ENCODE peak calls at places on chromosomes 16 and 17, in nine cellular contexts. One of them, this sample, is unnamed.

GRCh38 chr16:59210955-59211541 is 476.9 kb upstream of the GOT2 start:
- DNase-seq in thoracic aorta: no peak
- DNase-seq in uterus: no peak
- DNase-seq in HCT116: no peak
- DNase-seq in small intestine: no peak
- DNase-seq in upper lobe of right lung: no peak
- DNase-seq in esophagus muscularis mucosa: no peak
- DNase-seq in esophagus squamous epithelium: no peak
- DNase-seq in CD8-positive, alpha-beta memory T cell: no peak
- DNase-seq in this sample: no peak

GRCh38 chr16:85270365-85270764 is 158.1 kb upstream of the CIBAR2 start:
- DNase-seq in thoracic aorta: no peak
- DNase-seq in uterus: no peak
- DNase-seq in HCT116: no peak
- DNase-seq in small intestine: no peak
- DNase-seq in upper lobe of right lung: no peak
- DNase-seq in esophagus muscularis mucosa: no peak
- DNase-seq in esophagus squamous epithelium: no peak
- DNase-seq in CD8-positive, alpha-beta memory T cell: no peak
- DNase-seq in this sample: no peak

GRCh38 chr17:64401941-64402340 is 11.3 kb upstream of the PECAM1 start:
- DNase-seq in thoracic aorta: no peak
- DNase-seq in uterus: no peak
- DNase-seq in HCT116: no peak
- DNase-seq in small intestine: no peak
- DNase-seq in upper lobe of right lung: peak
- DNase-seq in esophagus muscularis mucosa: no peak
- DNase-seq in esophagus squamous epithelium: no peak
- DNase-seq in CD8-positive, alpha-beta memory T cell: no peak
- DNase-seq in this sample: no peak

GRCh38 chr16:89446136-89446974 is 44.0 kb downstream of the ANKRD11 start:
- DNase-seq in thoracic aorta: no peak
- DNase-seq in uterus: no peak
- DNase-seq in HCT116: no peak
- DNase-seq in small intestine: no peak
- DNase-seq in upper lobe of right lung: peak
- DNase-seq in esophagus muscularis mucosa: no peak
- DNase-seq in esophagus squamous epithelium: no peak
- DNase-seq in CD8-positive, alpha-beta memory T cell: peak
- DNase-seq in this sample: no peak

GRCh38 chr17:75383842-75384195 is 21.7 kb downstream of the GRB2 start:
- DNase-seq in thoracic aorta: no peak
- DNase-seq in uterus: no peak
- DNase-seq in HCT116: no peak
- DNase-seq in small intestine: no peak
- DNase-seq in upper lobe of right lung: no peak
- DNase-seq in esophagus muscularis mucosa: no peak
- DNase-seq in esophagus squamous epithelium: no peak
- DNase-seq in CD8-positive, alpha-beta memory T cell: no peak
- DNase-seq in this sample: no peak

GRCh38 chr17:66990047-66990446 is 25.5 kb downstream of the CACNG4 start:
- DNase-seq in thoracic aorta: no peak
- DNase-seq in uterus: no peak
- DNase-seq in HCT116: no peak
- DNase-seq in small intestine: no peak
- DNase-seq in upper lobe of right lung: no peak
- DNase-seq in esophagus muscularis mucosa: no peak
- DNase-seq in esophagus squamous epithelium: no peak
- DNase-seq in CD8-positive, alpha-beta memory T cell: no peak
- DNase-seq in this sample: no peak

GRCh38 chr16:68000024-68000423 is 740 bp upstream of the DPEP2 start:
- DNase-seq in thoracic aorta: no peak
- DNase-seq in uterus: no peak
- DNase-seq in HCT116: no peak
- DNase-seq in small intestine: no peak
- DNase-seq in upper lobe of right lung: no peak
- DNase-seq in esophagus muscularis mucosa: no peak
- DNase-seq in esophagus squamous epithelium: no peak
- DNase-seq in CD8-positive, alpha-beta memory T cell: no peak
- DNase-seq in this sample: no peak

GRCh38 chr16:85808926-85809325 is 9.4 kb downstream of the COX4I1 start:
- DNase-seq in thoracic aorta: no peak
- DNase-seq in uterus: no peak
- DNase-seq in HCT116: no peak
- DNase-seq in small intestine: no peak
- DNase-seq in upper lobe of right lung: no peak
- DNase-seq in esophagus muscularis mucosa: no peak
- DNase-seq in esophagus squamous epithelium: no peak
- DNase-seq in CD8-positive, alpha-beta memory T cell: no peak
- DNase-seq in this sample: no peak

GRCh38 chr16:69727916-69728270 is 1.5 kb upstream of the NQO1 start:
- DNase-seq in thoracic aorta: no peak
- DNase-seq in uterus: no peak
- DNase-seq in HCT116: no peak
- DNase-seq in small intestine: no peak
- DNase-seq in upper lobe of right lung: peak
- DNase-seq in esophagus muscularis mucosa: no peak
- DNase-seq in esophagus squamous epithelium: no peak
- DNase-seq in CD8-positive, alpha-beta memory T cell: no peak
- DNase-seq in this sample: no peak

GRCh38 chr16:82671743-82672142 is 45.0 kb downstream of the CDH13 start:
- DNase-seq in thoracic aorta: no peak
- DNase-seq in uterus: no peak
- DNase-seq in HCT116: no peak
- DNase-seq in small intestine: no peak
- DNase-seq in upper lobe of right lung: no peak
- DNase-seq in esophagus muscularis mucosa: no peak
- DNase-seq in esophagus squamous epithelium: no peak
- DNase-seq in CD8-positive, alpha-beta memory T cell: peak
- DNase-seq in this sample: no peak

GRCh38 chr16:56513972-56514371 is 5.9 kb downstream of the BBS2 start:
- DNase-seq in thoracic aorta: no peak
- DNase-seq in uterus: peak
- DNase-seq in HCT116: peak
- DNase-seq in small intestine: peak
- DNase-seq in upper lobe of right lung: no peak
- DNase-seq in esophagus muscularis mucosa: no peak
- DNase-seq in esophagus squamous epithelium: no peak
- DNase-seq in CD8-positive, alpha-beta memory T cell: peak
- DNase-seq in this sample: peak

GRCh38 chr17:39225308-39225973 is at the start of gene STAC2:
- DNase-seq in thoracic aorta: no peak
- DNase-seq in uterus: no peak
- DNase-seq in HCT116: no peak
- DNase-seq in small intestine: no peak
- DNase-seq in upper lobe of right lung: no peak
- DNase-seq in esophagus muscularis mucosa: no peak
- DNase-seq in esophagus squamous epithelium: no peak
- DNase-seq in CD8-positive, alpha-beta memory T cell: no peak
- DNase-seq in this sample: no peak

GRCh38 chr16:73873643-73874042 is 423.0 kb upstream of the PSMD7 start:
- DNase-seq in thoracic aorta: no peak
- DNase-seq in uterus: no peak
- DNase-seq in HCT116: no peak
- DNase-seq in small intestine: no peak
- DNase-seq in upper lobe of right lung: no peak
- DNase-seq in esophagus muscularis mucosa: no peak
- DNase-seq in esophagus squamous epithelium: no peak
- DNase-seq in CD8-positive, alpha-beta memory T cell: no peak
- DNase-seq in this sample: no peak

GRCh38 chr16:73878616-73879015 is 418.0 kb upstream of the PSMD7 start:
- DNase-seq in thoracic aorta: no peak
- DNase-seq in uterus: no peak
- DNase-seq in HCT116: peak
- DNase-seq in small intestine: peak
- DNase-seq in upper lobe of right lung: no peak
- DNase-seq in esophagus muscularis mucosa: no peak
- DNase-seq in esophagus squamous epithelium: no peak
- DNase-seq in CD8-positive, alpha-beta memory T cell: no peak
- DNase-seq in this sample: peak

GRCh38 chr16:73879621-73880020 is 417.0 kb upstream of the PSMD7 start:
- DNase-seq in thoracic aorta: no peak
- DNase-seq in uterus: no peak
- DNase-seq in HCT116: no peak
- DNase-seq in small intestine: no peak
- DNase-seq in upper lobe of right lung: no peak
- DNase-seq in esophagus muscularis mucosa: no peak
- DNase-seq in esophagus squamous epithelium: no peak
- DNase-seq in CD8-positive, alpha-beta memory T cell: no peak
- DNase-seq in this sample: no peak

GRCh38 chr16:73872856-73873255 is 423.8 kb upstream of the PSMD7 start:
- DNase-seq in thoracic aorta: no peak
- DNase-seq in uterus: no peak
- DNase-seq in HCT116: no peak
- DNase-seq in small intestine: no peak
- DNase-seq in upper lobe of right lung: no peak
- DNase-seq in esophagus muscularis mucosa: no peak
- DNase-seq in esophagus squamous epithelium: no peak
- DNase-seq in CD8-positive, alpha-beta memory T cell: no peak
- DNase-seq in this sample: no peak

DNA sequence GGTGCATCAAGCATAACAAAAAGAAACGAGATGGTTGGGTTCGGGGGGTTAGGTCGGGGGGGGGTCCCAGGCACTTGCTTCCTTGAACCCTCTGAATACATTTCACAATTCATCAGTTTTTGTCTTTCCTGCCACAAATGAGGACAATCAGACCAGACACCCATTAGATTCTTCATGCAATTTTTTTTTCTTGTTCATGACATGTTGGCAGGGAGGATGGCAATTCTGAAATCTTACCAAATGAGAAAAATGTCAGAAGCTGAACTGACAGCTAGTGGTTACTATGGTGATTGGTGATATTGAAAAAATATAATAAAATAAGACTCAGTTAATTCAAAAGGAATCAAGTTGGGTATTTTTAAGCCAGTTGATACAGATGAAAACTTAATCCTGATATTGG is 419.5 kb upstream of the PSMD7 start:
- DNase-seq in thoracic aorta: no peak
- DNase-seq in uterus: no peak
- DNase-seq in HCT116: no peak
- DNase-seq in small intestine: no peak
- DNase-seq in upper lobe of right lung: no peak
- DNase-seq in esophagus muscularis mucosa: no peak
- DNase-seq in esophagus squamous epithelium: no peak
- DNase-seq in CD8-positive, alpha-beta memory T cell: no peak
- DNase-seq in this sample: no peak
- H3K27ac ChIP-seq in thoracic aorta: no peak
- H3K27ac ChIP-seq in uterus: no peak
- H3K27ac ChIP-seq in HCT116: no peak
- H3K27ac ChIP-seq in small intestine: no peak
- H3K27ac ChIP-seq in upper lobe of right lung: no peak
- H3K27ac ChIP-seq in esophagus muscularis mucosa: no peak
- H3K27ac ChIP-seq in esophagus squamous epithelium: no peak
- H3K27ac ChIP-seq in CD8-positive, alpha-beta memory T cell: no peak
- H3K27ac ChIP-seq in this sample: no peak

DNA sequence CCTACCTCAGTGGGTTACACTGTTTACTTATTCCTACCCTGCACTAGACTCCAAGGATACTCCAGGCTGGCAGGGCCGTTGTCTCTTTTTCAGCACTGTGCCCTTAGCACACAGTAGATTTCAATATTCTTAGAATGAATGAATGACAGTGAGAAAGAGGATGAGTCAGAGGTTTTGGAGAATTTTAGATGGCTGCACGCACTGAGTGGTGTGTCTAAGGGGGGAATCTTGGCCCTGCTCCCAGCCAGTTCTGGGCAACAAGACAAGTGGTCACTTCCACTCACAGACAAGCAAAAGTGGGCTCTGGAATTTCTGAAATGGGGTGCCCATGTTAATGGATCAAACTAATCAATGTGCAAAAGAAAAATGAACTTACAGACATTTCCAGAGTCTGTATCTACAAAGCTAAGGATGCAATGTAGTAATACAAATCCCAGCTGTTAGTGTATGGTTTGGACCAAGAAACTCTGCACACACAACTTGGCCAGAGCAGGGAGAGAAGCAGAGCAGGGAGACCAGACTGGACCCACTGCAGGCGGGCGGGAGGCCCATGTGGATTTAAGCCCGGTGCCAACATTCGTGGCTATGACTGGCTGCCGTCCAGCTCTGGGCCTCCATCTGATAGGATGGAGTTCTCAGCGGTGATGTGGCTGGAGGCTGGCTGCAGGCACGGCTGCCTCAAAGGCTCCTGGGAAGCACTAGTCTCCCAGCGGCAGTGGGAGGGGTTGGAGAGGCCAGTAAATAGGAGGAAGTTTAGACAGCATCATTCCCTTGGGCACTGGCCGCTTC is 95.6 kb upstream of the CDYL2 start:
- DNase-seq in thoracic aorta: peak
- DNase-seq in uterus: peak
- DNase-seq in HCT116: no peak
- DNase-seq in small intestine: peak
- DNase-seq in upper lobe of right lung: peak
- DNase-seq in esophagus muscularis mucosa: no peak
- DNase-seq in esophagus squamous epithelium: no peak
- DNase-seq in CD8-positive, alpha-beta memory T cell: no peak
- DNase-seq in this sample: no peak
- H3K27ac ChIP-seq in thoracic aorta: peak
- H3K27ac ChIP-seq in uterus: no peak
- H3K27ac ChIP-seq in HCT116: no peak
- H3K27ac ChIP-seq in small intestine: no peak
- H3K27ac ChIP-seq in upper lobe of right lung: peak
- H3K27ac ChIP-seq in esophagus muscularis mucosa: peak
- H3K27ac ChIP-seq in esophagus squamous epithelium: no peak
- H3K27ac ChIP-seq in CD8-positive, alpha-beta memory T cell: no peak
- H3K27ac ChIP-seq in this sample: no peak

DNA sequence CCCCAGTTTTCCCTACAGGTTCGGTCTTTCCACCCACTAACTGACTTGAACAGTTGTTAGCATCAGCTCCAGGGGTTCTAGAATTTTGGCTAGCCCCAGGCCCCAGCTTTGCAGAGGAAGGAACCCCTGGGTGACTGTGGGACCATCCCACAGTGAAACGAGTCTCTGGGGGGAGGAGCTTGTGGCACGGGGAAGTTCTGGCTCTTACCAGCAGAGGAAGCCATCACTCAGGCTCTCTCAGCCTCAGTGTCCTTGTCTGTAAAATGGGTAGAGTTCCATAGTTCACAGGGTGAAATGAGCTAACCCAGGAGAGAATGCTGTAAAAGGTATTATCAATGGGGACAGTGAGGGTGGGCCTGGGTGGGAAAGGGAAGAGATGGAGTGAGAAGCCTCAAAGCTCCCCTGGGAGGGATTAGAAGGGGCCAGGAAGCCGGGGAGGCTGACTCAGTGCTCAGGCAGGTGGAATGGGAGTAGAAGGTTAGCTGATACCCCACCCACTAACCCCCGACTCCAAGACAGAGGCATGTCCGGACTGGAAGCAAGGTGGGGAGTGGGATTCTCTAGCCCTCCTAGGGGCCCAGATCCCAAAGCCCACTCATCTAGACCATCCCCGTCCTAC is 30.9 kb upstream of the CDC42EP4 start:
- DNase-seq in thoracic aorta: no peak
- DNase-seq in uterus: no peak
- DNase-seq in HCT116: no peak
- DNase-seq in small intestine: no peak
- DNase-seq in upper lobe of right lung: no peak
- DNase-seq in esophagus muscularis mucosa: no peak
- DNase-seq in esophagus squamous epithelium: no peak
- DNase-seq in CD8-positive, alpha-beta memory T cell: no peak
- DNase-seq in this sample: no peak
- H3K27ac ChIP-seq in thoracic aorta: peak
- H3K27ac ChIP-seq in uterus: peak
- H3K27ac ChIP-seq in HCT116: no peak
- H3K27ac ChIP-seq in small intestine: no peak
- H3K27ac ChIP-seq in upper lobe of right lung: no peak
- H3K27ac ChIP-seq in esophagus muscularis mucosa: peak
- H3K27ac ChIP-seq in esophagus squamous epithelium: peak
- H3K27ac ChIP-seq in CD8-positive, alpha-beta memory T cell: no peak
- H3K27ac ChIP-seq in this sample: peak

GRCh38 chr16:11076259-11077018 is 132.1 kb downstream of the CLEC16A start:
- DNase-seq in thoracic aorta: no peak
- DNase-seq in uterus: no peak
- DNase-seq in HCT116: no peak
- DNase-seq in small intestine: no peak
- DNase-seq in upper lobe of right lung: no peak
- DNase-seq in esophagus muscularis mucosa: no peak
- DNase-seq in esophagus squamous epithelium: no peak
- DNase-seq in CD8-positive, alpha-beta memory T cell: no peak
- DNase-seq in this sample: no peak
- H3K27ac ChIP-seq in thoracic aorta: no peak
- H3K27ac ChIP-seq in uterus: peak
- H3K27ac ChIP-seq in HCT116: no peak
- H3K27ac ChIP-seq in small intestine: no peak
- H3K27ac ChIP-seq in upper lobe of right lung: no peak
- H3K27ac ChIP-seq in esophagus muscularis mucosa: peak
- H3K27ac ChIP-seq in esophagus squamous epithelium: no peak
- H3K27ac ChIP-seq in CD8-positive, alpha-beta memory T cell: no peak
- H3K27ac ChIP-seq in this sample: peak

This sample was measured in RWPE1.